ENCODE peak calls at places on chromosomes 11 and 22, in six cellular contexts. Y is kidney epithelial cell, X is AG09309, U is H9, I is Caco-2, C is lower lobe of right lung. A is an unnamed sample.

GRCh38 chr11:27012254-27012921 is 18.5 kb downstream of the FIBIN start:
- DNase-seq in C (no peak), I (no peak), X (no peak), Y (no peak), U (no peak), A (no peak)

GRCh38 chr22:36097880-36098279 is 62.7 kb downstream of the APOL3 start:
- DNase-seq in Y (no peak), I (no peak), C (no peak), X (no peak), U (no peak), A (no peak)

GRCh38 chr22:27842994-27843431 is 41.5 kb upstream of the MN1 start:
- DNase-seq in U (no peak), I (no peak), Y (no peak), C (no peak), X (peak; percentile 44), A (no peak)

GRCh38 chr11:61138940-61139339 is 22.3 kb downstream of the VPS37C start:
- DNase-seq in U (no peak), C (no peak), I (no peak), Y (no peak), X (peak; percentile 59), A (no peak)

GRCh38 chr11:71116435-71117040 is 135.8 kb downstream of the SHANK2 start:
- DNase-seq in X (no peak), C (no peak), U (no peak), I (peak; percentile 39), Y (no peak), A (no peak)

GRCh38 chr11:36398261-36398953 is 102.3 kb downstream of the PRR5L start:
- DNase-seq in U (no peak), X (no peak), C (peak; percentile 53), Y (no peak), I (no peak), A (no peak)

GRCh38 chr22:41661713-41662112 is 27.0 kb downstream of the SNU13 start:
- DNase-seq in Y (no peak), I (no peak), C (no peak), X (no peak), U (no peak), A (no peak)

GRCh38 chr11:124517314-124517713 is 26.1 kb downstream of the OR8B12 start:
- DNase-seq in I (no peak), C (no peak), U (no peak), Y (no peak), X (no peak), A (no peak)

GRCh38 chr11:36265793-36266628 is 23.2 kb downstream of the COMMD9 start:
- DNase-seq in U (peak; percentile 76), X (no peak), C (peak; percentile 63), Y (no peak), I (peak; percentile 54), A (peak; percentile 62)

GRCh38 chr22:29816980-29817379 is 21.1 kb downstream of the ASCC2 start:
- DNase-seq in I (no peak), X (no peak), Y (no peak), U (no peak), C (no peak), A (no peak)

GRCh38 chr11:87491381-87491780 is 453.6 kb downstream of the TMEM135 start:
- DNase-seq in Y (no peak), X (no peak), U (no peak), I (no peak), C (no peak), A (no peak)

GRCh38 chr11:45889966-45890365 is 4.5 kb downstream of the MAPK8IP1 start:
- DNase-seq in Y (no peak), C (no peak), U (no peak), X (no peak), I (no peak), A (no peak)

GRCh38 chr11:26244207-26244606 is 87.7 kb upstream of the ANO3 start:
- DNase-seq in U (no peak), Y (no peak), X (peak; percentile 50), C (no peak), I (no peak), A (no peak)

GRCh38 chr11:6251120-6251733 is 8.4 kb upstream of the CCKBR start:
- DNase-seq in I (peak; percentile 81), X (peak; percentile 31), Y (no peak), C (peak; percentile 80), U (peak; percentile 91), A (peak; percentile 77)

GRCh38 chr22:50469377-50470305 is 5.2 kb downstream of the SBF1 start:
- DNase-seq in I (peak; percentile 62), X (no peak), Y (peak; percentile 37), C (peak; percentile 82), U (peak; percentile 84), A (peak; percentile 93)
- TF ChIP-seq CTCF in I (no peak), X (no peak), Y (no peak), C (no peak), U (peak; percentile 18), A (no peak)

DNA sequence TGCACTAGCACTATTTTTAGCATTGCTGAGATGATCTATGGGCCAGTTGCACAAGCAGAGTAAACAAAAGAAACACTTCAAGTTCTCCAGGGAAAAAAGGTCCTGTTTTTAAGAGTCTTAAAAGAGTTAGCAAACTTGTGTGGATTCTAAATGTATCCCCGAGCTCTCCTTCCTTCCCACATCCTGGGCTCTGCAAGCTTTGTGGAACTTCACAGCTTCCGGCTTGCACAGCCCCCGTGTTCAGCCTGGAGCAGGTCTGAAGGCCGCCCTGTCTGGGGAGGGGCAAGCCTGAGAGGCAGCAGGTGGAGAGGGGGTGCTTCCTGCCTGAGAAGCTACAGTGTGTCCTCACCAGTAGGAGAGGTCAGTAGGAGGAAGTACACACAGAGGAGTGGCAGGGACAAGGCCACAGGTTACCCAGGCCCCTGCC is 35.1 kb upstream of the SUSD2 start:
- DNase-seq in C (peak; percentile 88), I (peak; percentile 80), X (peak; percentile 53), U (peak; percentile 78), Y (no peak), A (peak; percentile 81)
- TF ChIP-seq CTCF in C (no peak), I (no peak), X (no peak), U (no peak), Y (no peak), A (no peak)

GRCh38 chr11:12109591-12110196 is 696 bp upstream of the MICAL2 start:
- DNase-seq in U (no peak), Y (no peak), I (peak; percentile 48), C (no peak), X (no peak), A (no peak)

GRCh38 chr11:12108875-12109453 is 1.4 kb upstream of the MICAL2 start:
- DNase-seq in I (no peak), X (no peak), C (no peak), U (no peak), Y (no peak), A (no peak)

GRCh38 chr11:12111482-12112149 is 1.2 kb downstream of the MICAL2 start:
- DNase-seq in X (no peak), Y (no peak), U (no peak), I (no peak), C (no peak), A (no peak)

GRCh38 chr11:12110714-12111481 is 508 bp downstream of the MICAL2 start:
- DNase-seq in C (peak; percentile 70), Y (no peak), X (no peak), U (peak; percentile 43), I (peak; percentile 50), A (peak; percentile 46)

GRCh38 chr11:12110201-12110713 is at the start of gene MICAL2:
- DNase-seq in U (peak; percentile 88), Y (no peak), C (peak; percentile 93), I (peak; percentile 90), X (no peak), A (peak; percentile 95)
- TF ChIP-seq CTCF in U (no peak), Y (no peak), C (no peak), I (no peak), X (no peak), A (no peak)

GRCh38 chr11:111726301-111726713 is 39.9 kb downstream of the PPP2R1B start:
- DNase-seq in U (no peak), X (no peak), I (no peak), Y (no peak), C (no peak), A (no peak)
- TF ChIP-seq CTCF in U (no peak), X (no peak), I (no peak), Y (no peak), C (no peak), A (no peak)

A was measured in GM20000.